ENCODE peak calls at places on chromosomes 7 and 10, in nine cellular contexts. V is HFF-Myc, E is IMR-90, C is BE2C, G is heart right ventricle, I is colonic mucosa, J is progenitor cell of endocrine pancreas, S is Calu3, O is endothelial cell. P is an unnamed sample.
A peak's percentile ranks its signal among the peaks of the same experiment; 100 is the strongest.

GRCh38 chr10:91745086-91745831 is 53.0 kb upstream of the TNKS2 start:
- DNase-seq in I (no peak), G (no peak), C (no peak), O (peak; percentile 26), V (no peak), E (no peak), J (peak; percentile 21), S (peak; percentile 44), P (no peak)

GRCh38 chr7:19116121-19117080 is 1.0 kb downstream of the TWIST1 start:
- DNase-seq in C (peak; percentile 48), I (no peak), S (peak; percentile 35), G (no peak), E (peak; percentile 50), J (no peak), O (peak; percentile 35), V (no peak), P (peak; percentile 49)

GRCh38 chr10:119806334-119807130 is 66.1 kb downstream of the MCMBP start:
- DNase-seq in C (no peak), J (no peak), O (no peak), S (no peak), E (no peak), V (no peak), G (no peak), I (no peak), P (no peak)

GRCh38 chr7:41652265-41652664 is 50.6 kb downstream of the INHBA start:
- DNase-seq in S (no peak), C (no peak), V (peak; percentile 81), I (no peak), E (peak; percentile 13), O (no peak), G (peak; percentile 23), J (no peak), P (no peak)

GRCh38 chr10:44952779-44953231 is 6.8 kb upstream of the RASSF4 start:
- DNase-seq in O (no peak), C (no peak), S (no peak), G (peak; percentile 2), I (peak; percentile 10), J (no peak), V (no peak), E (no peak), P (no peak)

GRCh38 chr7:150990416-150991186 is at the start of gene NOS3:
- DNase-seq in I (no peak), O (no peak), C (no peak), E (no peak), V (no peak), J (no peak), G (no peak), S (peak; percentile 55), P (no peak)

GRCh38 chr10:3741688-3742461 is 43.1 kb downstream of the KLF6 start:
- DNase-seq in G (no peak), I (no peak), O (no peak), C (no peak), S (no peak), J (no peak), V (no peak), E (no peak), P (no peak)

GRCh38 chr7:31767686-31768358 is 80.8 kb downstream of the PPP1R17 start:
- DNase-seq in J (no peak), G (no peak), E (no peak), V (no peak), C (no peak), S (no peak), O (no peak), I (no peak), P (no peak)

GRCh38 chr10:112634096-112634830 is 187.2 kb downstream of the VTI1A start:
- DNase-seq in V (no peak), E (peak; percentile 21), G (no peak), O (no peak), J (no peak), I (no peak), C (no peak), S (no peak), P (no peak)

GRCh38 chr10:75186310-75186709 is 24.3 kb upstream of the VDAC2 start:
- DNase-seq in O (no peak), G (no peak), I (no peak), J (no peak), E (no peak), S (no peak), V (no peak), C (no peak), P (no peak)

GRCh38 chr10:18689498-18689897 is 30.3 kb downstream of the ARL5B start:
- DNase-seq in C (no peak), J (no peak), G (no peak), O (no peak), V (no peak), E (peak; percentile 65), I (no peak), S (no peak), P (no peak)

GRCh38 chr7:103121641-103122040 is 27.3 kb downstream of the NAPEPLD start:
- DNase-seq in E (no peak), I (no peak), G (no peak), C (no peak), J (no peak), O (no peak), V (no peak), S (no peak), P (no peak)

GRCh38 chr10:96168546-96168945 is 38.4 kb downstream of the ZNF518A start:
- DNase-seq in J (no peak), S (no peak), O (no peak), C (no peak), G (no peak), E (no peak), V (no peak), I (no peak), P (no peak)

GRCh38 chr10:96170212-96170611 is 40.1 kb downstream of the ZNF518A start:
- DNase-seq in V (no peak), G (no peak), O (no peak), S (no peak), E (no peak), J (no peak), C (no peak), I (no peak), P (no peak)

DNA sequence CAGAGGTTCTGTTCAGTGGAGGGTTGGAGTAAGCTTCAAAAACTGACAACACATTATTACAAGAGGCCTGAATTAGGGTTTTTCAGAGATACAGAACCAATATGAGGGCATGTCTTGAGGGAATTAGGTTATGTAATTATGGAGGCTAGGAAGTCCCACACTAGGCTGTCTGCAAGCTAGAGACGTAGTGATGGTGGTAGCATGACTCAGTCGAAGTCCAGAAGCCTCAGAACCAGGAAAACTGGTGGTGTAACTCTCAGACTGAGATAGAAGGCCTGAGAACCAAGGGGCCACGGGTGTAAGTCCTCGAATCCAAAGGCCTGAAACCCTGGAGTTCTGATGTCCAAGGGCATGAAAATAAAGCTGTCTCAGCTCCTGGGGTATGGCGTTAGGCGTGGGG is 35.6 kb downstream of the ZNF518A start:
- DNase-seq in V (no peak), I (no peak), J (no peak), C (no peak), S (no peak), O (no peak), G (no peak), E (no peak), P (no peak)
- TF ChIP-seq CTCF in V (no peak), I (no peak), J (no peak), C (no peak), S (no peak), O (no peak), G (no peak), E (no peak), P (no peak)

GRCh38 chr10:113980408-113981087 is 63.1 kb upstream of the ADRB1 start:
- DNase-seq in J (no peak), C (no peak), V (no peak), E (no peak), I (no peak), G (no peak), S (no peak), O (no peak), P (no peak)
- TF ChIP-seq CTCF in J (no peak), C (peak; percentile 40), V (peak; percentile 39), E (no peak), I (no peak), G (no peak), S (no peak), O (no peak), P (no peak)

GRCh38 chr10:101618871-101619270 is 30.8 kb downstream of the DPCD start:
- DNase-seq in G (no peak), V (no peak), E (no peak), C (no peak), J (no peak), I (no peak), S (no peak), O (no peak), P (no peak)

GRCh38 chr10:101615760-101616116 is 27.6 kb downstream of the DPCD start:
- DNase-seq in I (no peak), O (no peak), S (no peak), V (no peak), C (no peak), G (no peak), J (no peak), E (no peak), P (no peak)

GRCh38 chr10:101617824-101618568 is 29.9 kb downstream of the DPCD start:
- DNase-seq in V (no peak), E (no peak), O (no peak), G (no peak), J (no peak), C (no peak), I (no peak), S (no peak), P (no peak)

GRCh38 chr10:101616415-101617101 is 28.4 kb downstream of the DPCD start:
- DNase-seq in G (no peak), C (peak; percentile 69), O (no peak), J (no peak), S (no peak), V (no peak), I (no peak), E (no peak), P (no peak)

GRCh38 chr10:101617102-101617823 is 29.1 kb downstream of the DPCD start:
- DNase-seq in S (no peak), V (no peak), J (no peak), G (no peak), E (no peak), I (no peak), C (no peak), O (no peak), P (no peak)
- TF ChIP-seq CTCF in S (no peak), V (no peak), J (no peak), G (no peak), E (no peak), I (no peak), C (peak; percentile 33), O (no peak), P (no peak)

DNA sequence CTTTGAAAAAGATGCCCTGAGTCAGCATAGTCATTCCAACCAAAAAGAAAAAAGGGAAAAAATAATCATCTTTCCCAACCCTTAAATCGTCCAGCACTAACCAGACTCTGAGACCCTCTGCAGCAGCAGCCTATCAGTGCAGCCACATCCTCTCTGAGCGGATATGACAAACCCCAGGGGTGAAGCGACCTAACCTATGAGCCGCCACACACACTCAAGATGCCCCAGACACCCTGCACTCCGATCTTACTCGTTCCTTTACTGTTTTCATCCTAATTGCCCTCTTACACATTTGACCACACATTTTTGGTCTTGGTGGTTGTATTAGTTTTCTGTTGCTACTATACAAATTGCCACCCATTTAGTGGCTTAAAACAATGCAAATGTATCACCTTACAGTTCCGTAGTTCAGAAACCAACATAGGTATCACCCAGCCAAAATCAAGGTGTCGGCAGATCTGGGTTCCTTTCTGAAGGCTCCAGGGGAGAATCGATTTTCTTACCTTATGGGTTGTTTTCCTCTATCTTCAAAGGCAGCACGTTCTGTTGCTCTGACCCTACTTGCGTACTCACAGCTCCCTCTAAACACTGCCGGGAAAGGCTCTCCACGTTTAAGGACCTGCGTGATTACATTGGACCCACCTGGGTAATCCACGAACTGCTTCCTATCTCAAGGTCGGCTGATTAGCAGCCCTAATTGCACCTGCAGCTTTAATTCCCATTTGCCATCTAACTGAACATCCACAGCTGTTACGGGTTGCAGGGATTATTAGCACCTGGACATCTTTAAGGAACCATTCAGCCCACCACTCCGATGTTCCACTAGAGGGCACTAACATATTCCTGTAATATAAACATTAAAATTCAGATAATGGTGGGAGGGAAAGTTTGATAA is 37.3 kb upstream of the PRSS1 start:
- DNase-seq in V (peak; percentile 15), O (no peak), S (peak; percentile 18), I (no peak), G (no peak), E (peak; percentile 19), C (no peak), J (no peak), P (no peak)
- TF ChIP-seq CTCF in V (peak; percentile 72), O (peak; percentile 54), S (peak; percentile 59), I (peak; percentile 27), G (peak; percentile 57), E (peak; percentile 51), C (peak; percentile 34), J (peak; percentile 74), P (peak; percentile 56)

P was measured in glutamatergic neuron.